ENCODE peak calls at places on chromosomes 6 and 20, in seven cellular contexts. U, W, N, B, Q, M and C are unnamed samples.

GRCh38 chr6:115404451-115404850 is 656.2 kb downstream of the FRK start:
- DNase-seq in M (no peak), B (no peak), N (no peak), Q (no peak), U (no peak), W (no peak), C (no peak)

GRCh38 chr6:29563435-29563834 is 3.9 kb upstream of the UBD start:
- DNase-seq in B (no peak), N (no peak), U (no peak), Q (no peak), W (no peak), M (no peak), C (no peak)

GRCh38 chr6:41584668-41585205 is 38.6 kb downstream of the FOXP4 start:
- DNase-seq in Q (no peak), U (no peak), M (no peak), N (peak), B (peak), W (no peak), C (no peak)

GRCh38 chr20:278607-279571 is 11.7 kb downstream of the C20orf96 start:
- DNase-seq in W (peak), U (no peak), B (no peak), N (peak), Q (peak), M (no peak), C (no peak)

GRCh38 chr6:140311146-140311545 is 936.7 kb upstream of the CITED2 start:
- DNase-seq in W (no peak), U (no peak), B (no peak), M (no peak), Q (no peak), N (no peak), C (no peak)

GRCh38 chr6:158910484-158911075 is 89.4 kb downstream of the RSPH3 start:
- DNase-seq in B (peak), U (no peak), M (no peak), W (no peak), N (no peak), Q (no peak), C (no peak)

GRCh38 chr6:161890959-161891358 is 617.1 kb upstream of the AGPAT4 start:
- DNase-seq in M (no peak), W (no peak), Q (no peak), N (no peak), B (no peak), U (no peak), C (no peak)

GRCh38 chr6:126888727-126889725 is 229.4 kb upstream of the RSPO3 start:
- DNase-seq in M (no peak), N (no peak), B (no peak), Q (no peak), U (no peak), W (no peak), C (no peak)

GRCh38 chr6:16914184-16914583 is 152.9 kb upstream of the ATXN1 start:
- DNase-seq in W (no peak), Q (no peak), U (no peak), N (no peak), B (no peak), M (no peak), C (no peak)

GRCh38 chr6:44828780-44829179 is 441.3 kb downstream of the CDC5L start:
- DNase-seq in M (no peak), W (no peak), B (no peak), Q (no peak), U (no peak), N (no peak), C (no peak)

GRCh38 chr6:170371588-170371987 is 65.0 kb downstream of the FAM120B start:
- DNase-seq in M (no peak), B (no peak), Q (no peak), U (no peak), W (no peak), N (no peak), C (no peak)

GRCh38 chr6:136525586-136526195 is 24.5 kb downstream of the MAP7 start:
- DNase-seq in B (no peak), U (no peak), N (no peak), M (no peak), W (no peak), Q (no peak), C (no peak)

GRCh38 chr20:61299613-61300012 is 47.6 kb downstream of the CDH4 start:
- DNase-seq in B (no peak), Q (no peak), W (no peak), M (no peak), U (no peak), N (no peak), C (no peak)

GRCh38 chr20:5181955-5182354 is 55.1 kb downstream of the CDS2 start:
- DNase-seq in W (no peak), N (no peak), U (no peak), B (no peak), Q (no peak), M (no peak), C (no peak)

GRCh38 chr6:167094820-167095637 is 27.9 kb upstream of the CCR6 start:
- DNase-seq in W (no peak), B (no peak), M (no peak), U (no peak), N (peak), Q (no peak), C (no peak)

GRCh38 chr6:150464966-150465365 is 96.2 kb downstream of the IYD start:
- DNase-seq in Q (no peak), W (no peak), M (no peak), B (no peak), N (no peak), U (no peak), C (no peak)

GRCh38 chr6:163701761-163702160 is 287.2 kb downstream of the QKI start:
- DNase-seq in Q (no peak), B (peak), W (no peak), N (no peak), U (no peak), M (peak), C (no peak)

GRCh38 chr20:13838664-13839063 is 53.8 kb downstream of the NDUFAF5 start:
- DNase-seq in W (no peak), N (no peak), U (no peak), Q (no peak), M (no peak), B (no peak), C (no peak)
- H3K27ac ChIP-seq in W (no peak), N (no peak), U (no peak), Q (no peak), M (no peak), B (no peak), C (no peak)

DNA sequence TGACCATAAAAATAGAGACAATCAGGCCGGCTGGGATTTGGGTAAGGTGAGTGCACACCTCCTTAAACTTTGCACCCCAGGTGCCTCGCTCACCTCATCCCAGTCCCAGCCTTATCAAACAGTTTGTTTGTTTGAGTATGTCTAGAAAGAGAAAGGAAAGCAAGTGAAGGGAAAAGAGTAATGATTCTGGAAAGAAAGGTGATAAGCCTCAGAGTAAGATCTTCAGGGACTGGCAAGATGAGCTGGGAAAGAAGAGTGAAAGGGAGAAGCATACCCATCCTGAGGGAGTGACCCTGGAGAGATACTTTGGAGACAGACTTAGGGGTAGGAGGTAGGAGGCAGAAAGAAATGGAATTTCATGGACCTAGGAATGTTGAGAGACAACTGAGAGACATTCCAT is 1.7 kb downstream of the TAP2 start:
- DNase-seq in M (no peak), U (no peak), B (no peak), W (no peak), N (no peak), Q (no peak), C (no peak)
- H3K4me3 ChIP-seq in M (no peak), U (no peak), B (no peak), W (no peak), N (no peak), Q (no peak), C (peak)

GRCh38 chr20:31681769-31682168 is 40.9 kb downstream of the BCL2L1 start:
- DNase-seq in Q (no peak), M (no peak), B (no peak), N (no peak), U (no peak), W (no peak), C (no peak)
- H3K27ac ChIP-seq in Q (peak), M (peak), B (peak), N (no peak), U (peak), W (peak), C (no peak)

GRCh38 chr6:37242429-37243052 is 15.0 kb upstream of the TBC1D22B start:
- DNase-seq in B (peak), M (no peak), U (no peak), Q (peak), N (peak), W (no peak), C (no peak)
- H3K4me3 ChIP-seq in B (no peak), M (no peak), U (no peak), Q (no peak), N (no peak), W (no peak), C (no peak)